ENCODE peak calls at places on chromosomes 3 and 15, in seven cellular contexts. J is NB4, S is AG04450, H is sigmoid colon, X is heart right ventricle, E is ascending aorta, W is GM23248. O is an unnamed sample.

GRCh38 chr3:51997935-51998596 is 2.4 kb upstream of the RPL29 start:
- DNase-seq in S (no peak), J (no peak), X (no peak), E (no peak), W (no peak), H (no peak), O (no peak)

GRCh38 chr3:102240720-102241119 is 194.1 kb upstream of the ZPLD1 start:
- DNase-seq in E (no peak), X (no peak), J (no peak), H (no peak), W (no peak), S (no peak), O (no peak)

GRCh38 chr15:71374607-71375352 is 259.5 kb downstream of the THSD4 start:
- DNase-seq in E (no peak), W (peak), X (no peak), H (no peak), S (peak), J (no peak), O (no peak)

GRCh38 chr15:27746556-27746955 is 352.6 kb downstream of the OCA2 start:
- DNase-seq in X (no peak), H (no peak), E (no peak), W (no peak), J (no peak), S (no peak), O (no peak)

GRCh38 chr3:31219131-31219843 is 313.4 kb upstream of the STT3B start:
- DNase-seq in H (no peak), W (peak), X (no peak), E (no peak), J (peak), S (no peak), O (no peak)

GRCh38 chr3:177538064-177538742 is 340.9 kb upstream of the TBL1XR1 start:
- DNase-seq in E (no peak), J (no peak), W (peak), H (no peak), X (peak), S (no peak), O (no peak)

GRCh38 chr3:51715231-51716058 is 8.6 kb downstream of the GRM2 start:
- DNase-seq in W (no peak), J (no peak), S (no peak), X (no peak), E (no peak), H (peak), O (no peak)

GRCh38 chr15:56653787-56654186 is 79.5 kb downstream of the ZNF280D start:
- DNase-seq in H (no peak), J (no peak), X (no peak), E (no peak), W (no peak), S (no peak), O (no peak)

GRCh38 chr3:9352917-9353823 is 9.7 kb upstream of the THUMPD3 start:
- DNase-seq in S (no peak), E (no peak), X (peak), W (peak), J (peak), H (peak), O (peak)

GRCh38 chr15:52124270-52124878 is 11.8 kb upstream of the BCL2L10 start:
- DNase-seq in S (no peak), X (no peak), H (no peak), W (peak), E (no peak), J (no peak), O (no peak)

GRCh38 chr3:197516517-197516889 is 39.3 kb downstream of the BDH1 start:
- DNase-seq in W (peak), J (peak), E (no peak), X (no peak), H (no peak), S (peak), O (no peak)

GRCh38 chr3:27349832-27350231 is 19.4 kb downstream of the NEK10 start:
- DNase-seq in X (no peak), J (no peak), W (no peak), H (no peak), S (no peak), E (no peak), O (no peak)

GRCh38 chr3:181056276-181056675 is 66.7 kb upstream of the DNAJC19 start:
- DNase-seq in X (no peak), W (no peak), E (no peak), J (no peak), H (no peak), S (no peak), O (no peak)

GRCh38 chr3:11095932-11096265 is 58.4 kb upstream of the HRH1 start:
- DNase-seq in E (no peak), J (peak), X (no peak), S (no peak), W (no peak), H (no peak), O (no peak)

GRCh38 chr15:66078929-66079275 is 174.6 kb downstream of the MEGF11 start:
- DNase-seq in W (no peak), J (no peak), H (peak), E (no peak), S (no peak), X (no peak), O (no peak)

GRCh38 chr15:84099181-84099580 is 136.4 kb upstream of the GOLGA6L4 start:
- DNase-seq in X (peak), S (no peak), H (no peak), W (no peak), J (peak), E (no peak), O (no peak)

GRCh38 chr3:136070953-136071949 is 105.7 kb downstream of the PPP2R3A start:
- DNase-seq in E (no peak), J (peak), X (no peak), W (peak), H (no peak), S (no peak), O (no peak)

GRCh38 chr3:13332740-13333139 is 87.4 kb downstream of the NUP210 start:
- DNase-seq in E (no peak), J (no peak), W (no peak), H (no peak), X (no peak), S (no peak), O (peak)

GRCh38 chr15:81074773-81075172 is 59.3 kb upstream of the CFAP161 start:
- DNase-seq in W (peak), E (no peak), H (no peak), X (no peak), J (no peak), S (no peak), O (no peak)

GRCh38 chr3:4849739-4850138 is 129.5 kb upstream of the BHLHE40 start:
- DNase-seq in X (no peak), J (no peak), H (no peak), W (no peak), E (no peak), S (no peak), O (no peak)

GRCh38 chr15:67198157-67198754 is 56.2 kb downstream of the AAGAB start:
- DNase-seq in S (no peak), W (peak), E (no peak), X (no peak), H (no peak), J (no peak), O (no peak)

GRCh38 chr3:55467099-55467498 is 20.0 kb downstream of the WNT5A start:
- DNase-seq in H (no peak), W (peak), E (no peak), S (no peak), J (no peak), X (no peak), O (no peak)

GRCh38 chr3:14948609-14949038 is 1.2 kb downstream of the NR2C2 start:
- DNase-seq in E (no peak), S (no peak), X (no peak), H (no peak), W (no peak), J (no peak), O (no peak)

GRCh38 chr3:180804871-180805430 is 107.5 kb upstream of the FXR1 start:
- DNase-seq in H (no peak), X (no peak), J (no peak), E (no peak), S (no peak), W (peak), O (no peak)

GRCh38 chr15:69807752-69808151 is 290.0 kb downstream of the TLE3 start:
- DNase-seq in H (no peak), X (peak), S (no peak), J (peak), W (peak), E (no peak), O (peak)

GRCh38 chr15:64907991-64908390 is 3.7 kb upstream of the ANKDD1A start:
- DNase-seq in X (no peak), H (no peak), W (no peak), E (no peak), S (no peak), J (no peak), O (no peak)

GRCh38 chr3:11944052-11944673 is 60.0 kb upstream of the SYN2 start:
- DNase-seq in W (peak), S (no peak), E (no peak), J (peak), H (no peak), X (no peak), O (peak)

GRCh38 chr15:39140060-39140604 is 440.7 kb upstream of the THBS1 start:
- DNase-seq in X (no peak), J (no peak), E (no peak), W (peak), H (no peak), S (peak), O (no peak)

GRCh38 chr3:52502001-52502400 is 6.9 kb downstream of the STAB1 start:
- DNase-seq in X (no peak), E (no peak), J (no peak), W (no peak), H (no peak), S (no peak), O (no peak)

GRCh38 chr3:178522200-178523052 is 13.8 kb upstream of the KCNMB2 start:
- DNase-seq in S (no peak), X (no peak), H (no peak), J (no peak), W (no peak), E (no peak), O (no peak)

GRCh38 chr15:62972814-62973213 is 69.7 kb upstream of the TPM1 start:
- DNase-seq in J (no peak), S (peak), E (no peak), X (no peak), W (peak), H (no peak), O (no peak)

GRCh38 chr15:70045045-70045444 is 52.7 kb downstream of the TLE3 start:
- DNase-seq in X (no peak), J (peak), W (peak), E (no peak), S (no peak), H (no peak), O (no peak)

GRCh38 chr3:178519701-178520100 is 16.5 kb upstream of the KCNMB2 start:
- DNase-seq in J (no peak), X (no peak), W (no peak), H (no peak), E (no peak), S (no peak), O (no peak)

GRCh38 chr15:32636410-32636809 is 5.1 kb upstream of the SCG5 start:
- DNase-seq in J (no peak), S (no peak), W (no peak), E (no peak), X (no peak), H (no peak), O (no peak)

GRCh38 chr15:96322401-96323249 is 7.9 kb upstream of the NR2F2 start:
- DNase-seq in E (no peak), W (peak), X (no peak), J (no peak), H (peak), S (no peak), O (no peak)

GRCh38 chr3:14933829-14934425 is 13.5 kb upstream of the NR2C2 start:
- DNase-seq in J (no peak), X (no peak), H (no peak), E (no peak), S (no peak), W (no peak), O (no peak)

GRCh38 chr3:67468511-67468910 is 185.9 kb downstream of the SUCLG2 start:
- DNase-seq in S (no peak), J (no peak), W (no peak), E (no peak), H (no peak), X (no peak), O (no peak)

GRCh38 chr3:54123538-54124196 is 1.3 kb downstream of the CACNA2D3 start:
- DNase-seq in W (no peak), J (no peak), X (no peak), H (no peak), S (no peak), E (no peak), O (no peak)

GRCh38 chr15:40877691-40878090 is 3.7 kb upstream of the RHOV start:
- DNase-seq in J (no peak), E (no peak), H (no peak), S (no peak), X (no peak), W (peak), O (no peak)

GRCh38 chr15:21261965-21262850 is 178.1 kb downstream of the POTEB3 start:
- DNase-seq in W (no peak), H (peak), J (no peak), X (peak), S (no peak), E (no peak), O (no peak)

GRCh38 chr3:46972396-46972795 is 4.1 kb downstream of the CCDC12 start:
- DNase-seq in J (no peak), S (no peak), H (no peak), W (no peak), X (no peak), E (no peak), O (no peak)
- H3K4me3 ChIP-seq in J (no peak), S (no peak), H (no peak), W (no peak), X (no peak), E (no peak), O (no peak)

DNA sequence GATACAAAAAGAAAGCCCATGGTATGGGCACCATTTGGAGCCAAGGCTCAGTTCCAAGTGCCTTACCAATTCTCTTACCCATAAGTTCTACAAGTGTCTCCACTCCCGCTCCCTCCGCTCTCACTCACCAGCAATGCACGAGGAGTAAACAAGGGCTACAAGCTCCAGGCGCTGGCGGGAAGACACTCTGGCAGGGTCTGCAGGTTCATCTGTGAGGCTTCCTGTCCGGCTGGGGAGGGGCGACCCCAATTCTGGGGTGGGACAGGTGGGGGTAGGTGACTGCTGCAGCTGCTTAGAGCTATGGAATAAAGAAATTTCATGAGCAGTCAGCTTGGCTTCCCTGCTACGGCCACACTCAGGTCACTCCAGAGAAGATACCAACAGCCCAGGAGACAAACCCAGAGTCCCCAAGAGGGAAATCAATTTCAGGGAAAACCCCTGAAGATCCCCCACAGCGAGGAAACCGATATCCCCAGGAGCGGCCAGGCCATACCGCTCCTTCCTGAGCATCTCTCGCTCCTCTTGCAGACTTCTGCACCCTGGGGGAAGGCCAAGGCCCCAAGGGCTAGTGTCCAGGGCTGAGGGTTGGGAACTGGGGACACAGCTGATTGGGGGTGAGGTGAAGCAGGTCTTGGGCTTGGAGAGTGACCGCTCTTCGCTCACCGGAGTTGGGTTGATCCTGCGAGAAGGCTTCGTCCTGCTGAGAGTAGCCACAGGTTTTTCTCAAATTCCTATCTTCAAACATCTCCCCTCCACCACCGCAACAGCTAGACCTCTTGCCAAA is 1.4 kb downstream of the CDAN1 start:
- DNase-seq in S (no peak), X (no peak), E (no peak), W (no peak), H (peak), J (no peak), O (no peak)
- H3K4me3 ChIP-seq in S (peak), X (peak), E (peak), W (peak), H (peak), J (peak), O (peak)

DNA sequence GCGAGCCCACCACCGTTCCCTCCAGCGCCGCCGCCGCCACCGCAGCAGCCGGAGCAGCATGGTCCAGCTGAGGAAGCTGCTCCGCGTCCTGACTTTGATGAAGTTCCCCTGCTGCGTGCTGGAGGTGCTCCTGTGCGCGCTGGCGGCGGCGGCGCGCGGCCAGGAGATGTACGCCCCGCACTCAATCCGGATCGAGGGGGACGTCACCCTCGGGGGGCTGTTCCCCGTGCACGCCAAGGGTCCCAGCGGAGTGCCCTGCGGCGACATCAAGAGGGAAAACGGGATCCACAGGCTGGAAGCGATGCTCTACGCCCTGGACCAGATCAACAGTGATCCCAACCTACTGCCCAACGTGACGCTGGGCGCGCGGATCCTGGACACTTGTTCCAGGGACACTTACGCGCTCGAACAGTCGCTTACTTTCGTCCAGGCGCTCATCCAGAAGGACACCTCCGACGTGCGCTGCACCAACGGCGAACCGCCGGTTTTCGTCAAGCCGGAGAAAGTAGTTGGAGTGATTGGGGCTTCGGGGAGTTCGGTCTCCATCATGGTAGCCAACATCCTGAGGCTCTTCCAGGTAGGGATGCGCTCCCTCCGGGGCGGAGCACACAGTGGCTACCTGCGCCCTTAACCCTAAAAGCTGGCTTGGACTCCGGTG is 545 bp downstream of the GRM7 start:
- DNase-seq in S (no peak), X (no peak), J (no peak), H (no peak), W (no peak), E (no peak), O (no peak)
- H3K4me3 ChIP-seq in S (no peak), X (peak), J (no peak), H (peak), W (no peak), E (peak), O (no peak)

DNA sequence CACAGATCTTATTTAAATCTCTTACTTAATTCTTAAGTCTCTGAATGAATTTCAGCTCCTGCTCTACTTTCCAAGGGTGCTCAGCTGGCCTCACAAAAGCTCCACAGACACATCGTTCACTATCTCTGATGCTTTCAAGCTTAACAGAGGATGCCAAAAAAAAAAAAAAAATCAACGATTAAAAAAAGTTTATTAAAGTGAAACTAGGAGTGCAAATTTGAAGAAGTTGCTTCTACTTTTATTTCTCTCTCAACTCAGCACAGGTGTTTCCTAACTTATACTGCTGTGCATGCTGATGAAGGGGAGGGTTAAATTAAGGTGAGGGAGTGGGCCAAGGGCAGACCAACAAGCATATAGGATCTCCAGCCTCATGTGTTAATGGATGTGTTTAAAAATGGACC is 157.2 kb downstream of the TIGIT start:
- DNase-seq in J (no peak), X (no peak), S (no peak), W (peak), H (no peak), E (no peak), O (no peak)
- H3K4me3 ChIP-seq in J (no peak), X (peak), S (peak), W (peak), H (peak), E (peak), O (peak)

DNA sequence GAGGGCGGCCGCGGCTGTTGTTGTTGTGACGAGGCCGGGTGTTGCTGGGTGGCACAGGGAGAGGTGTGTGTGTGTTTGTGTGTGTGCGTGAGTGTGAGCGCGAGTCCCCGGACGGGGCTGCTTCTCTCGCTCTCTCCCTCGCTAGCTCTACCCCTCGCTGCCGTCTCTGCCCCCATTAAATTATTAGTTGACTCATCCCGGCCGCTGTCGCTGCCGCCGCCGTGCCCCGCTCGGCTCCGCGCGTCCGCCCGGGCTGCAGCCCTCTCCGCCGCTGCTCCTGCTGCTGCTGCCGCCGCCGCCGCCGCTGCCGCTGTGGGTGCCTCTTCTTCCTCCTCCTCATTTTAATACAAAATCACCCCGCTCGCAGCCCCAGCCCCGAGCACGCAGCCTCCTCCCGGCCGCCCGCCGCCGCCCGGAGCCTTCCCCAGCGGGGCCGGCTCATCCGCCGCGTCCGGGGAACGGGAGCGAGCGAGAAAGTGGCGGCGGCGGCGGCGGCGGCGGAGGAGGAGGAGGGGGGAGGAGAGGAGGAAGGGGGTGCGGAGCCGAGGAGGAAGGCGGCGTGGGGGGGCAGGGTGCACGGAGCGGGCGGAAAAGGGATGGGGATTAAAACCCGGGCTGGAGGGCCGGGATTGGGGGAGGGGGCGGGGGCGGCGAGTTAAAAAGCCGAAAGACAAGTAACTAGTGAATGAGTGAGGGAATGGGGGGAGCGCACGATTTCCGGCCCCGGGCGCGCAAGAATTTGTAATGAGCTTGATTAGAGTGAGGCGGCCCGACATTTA is at the start of gene SATB1:
- DNase-seq in H (peak), E (peak), S (no peak), J (peak), W (peak), X (peak), O (no peak)
- H3K4me3 ChIP-seq in H (peak), E (peak), S (peak), J (peak), W (peak), X (peak), O (peak)

GRCh38 chr3:132034097-132034485 is 723 bp downstream of the CPNE4 start:
- DNase-seq in X (no peak), W (no peak), H (no peak), J (no peak), S (no peak), E (no peak), O (no peak)
- H3K4me3 ChIP-seq in X (peak), W (peak), H (peak), J (no peak), S (no peak), E (peak), O (no peak)

DNA sequence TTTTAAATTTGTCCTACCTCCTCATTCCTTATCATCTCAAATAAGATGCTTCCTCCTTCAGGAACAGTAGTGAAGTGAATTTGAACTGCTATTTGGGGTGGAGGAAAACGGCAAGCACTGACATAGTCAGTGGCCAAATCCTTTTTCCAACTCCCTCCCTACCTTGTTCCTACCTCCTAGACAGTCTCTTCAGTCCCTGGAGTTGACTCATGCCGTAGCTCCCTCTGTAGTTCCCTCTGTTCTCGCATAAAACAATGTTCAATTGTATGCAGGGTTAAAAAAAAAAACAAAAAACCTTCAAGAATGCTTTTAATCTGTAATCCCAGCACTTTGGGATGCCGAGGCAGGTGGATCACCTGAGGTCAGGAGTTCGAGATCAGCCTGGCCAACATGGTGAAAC is 1.4 kb downstream of the UBR1 start:
- DNase-seq in W (peak), E (no peak), H (no peak), J (no peak), X (no peak), S (no peak), O (no peak)
- H3K4me3 ChIP-seq in W (peak), E (peak), H (peak), J (peak), X (peak), S (peak), O (peak)